ENCODE peak calls at places on chromosomes 2 and 18, in six cellular contexts. D, N, L, F, I and S are unnamed samples. For H3K9me3, the result is how much of the 10 kb centered on the place peaks cover.

GRCh38 chr2:152875832-152876669 is 157.6 kb downstream of the ARL6IP6 start:
- DNase-seq in D (no peak), N (no peak), L (no peak), F (peak), I (peak), S (no peak)

GRCh38 chr2:101697794-101698418 is 399 bp downstream of the MAP4K4 start:
- DNase-seq in D (peak), N (peak), L (no peak), F (no peak), I (no peak), S (no peak)

GRCh38 chr18:31230495-31230894 is 67.8 kb upstream of the DSC1 start:
- DNase-seq in D (no peak), N (no peak), L (no peak), F (peak), I (peak), S (no peak)

GRCh38 chr2:73451263-73451972 is 65.8 kb downstream of the ALMS1 start:
- DNase-seq in D (no peak), N (no peak), L (no peak), F (no peak), I (no peak), S (no peak)

GRCh38 chr2:148824190-148824589 is 50.8 kb upstream of the KIF5C start:
- DNase-seq in D (no peak), N (no peak), L (no peak), F (no peak), I (no peak), S (no peak)

GRCh38 chr2:205024822-205025518 is 479.7 kb downstream of the PARD3B start:
- DNase-seq in D (peak), N (no peak), L (peak), F (peak), I (peak), S (peak)

GRCh38 chr2:20012282-20013060 is at the start of gene MATN3:
- DNase-seq in D (peak), N (peak), L (no peak), F (no peak), I (no peak), S (no peak)

GRCh38 chr2:172256886-172257285 is 154.2 kb upstream of the DLX2 start:
- DNase-seq in D (peak), N (no peak), L (no peak), F (no peak), I (no peak), S (no peak)

GRCh38 chr18:13216092-13216582 is 2.4 kb upstream of the LDLRAD4 start:
- DNase-seq in D (peak), N (peak), L (peak), F (peak), I (no peak), S (peak)

GRCh38 chr2:25165992-25166618 is 2.3 kb downstream of the POMC start:
- DNase-seq in D (peak), N (peak), L (no peak), F (no peak), I (no peak), S (no peak)

GRCh38 chr18:13112982-13113381 is 105.6 kb upstream of the LDLRAD4 start:
- DNase-seq in D (peak), N (peak), L (peak), F (peak), I (no peak), S (no peak)

GRCh38 chr2:35463805-35464596 is 891.6 kb upstream of the CRIM1 start:
- DNase-seq in D (no peak), N (no peak), L (no peak), F (no peak), I (no peak), S (no peak)

GRCh38 chr2:95206086-95206485 is 1.2 kb upstream of the ZNF892 start:
- DNase-seq in D (no peak), N (no peak), L (no peak), F (no peak), I (no peak), S (no peak)

GRCh38 chr2:95204396-95204795 is 2.9 kb upstream of the ZNF892 start:
- DNase-seq in D (no peak), N (no peak), L (no peak), F (no peak), I (no peak), S (no peak)

GRCh38 chr2:95208101-95208500 is 780 bp downstream of the ZNF892 start:
- DNase-seq in D (no peak), N (no peak), L (no peak), F (peak), I (peak), S (no peak)

GRCh38 chr2:95203911-95204310 is 3.4 kb upstream of the ZNF892 start:
- DNase-seq in D (no peak), N (no peak), L (no peak), F (no peak), I (no peak), S (no peak)

GRCh38 chr2:95207111-95207961 is at the start of gene ZNF892:
- DNase-seq in D (peak), N (peak), L (peak), F (peak), I (peak), S (peak)
- TF ChIP-seq CTCF in D (peak), N (no peak), L (no peak), F (peak), I (peak), S (no peak)

DNA sequence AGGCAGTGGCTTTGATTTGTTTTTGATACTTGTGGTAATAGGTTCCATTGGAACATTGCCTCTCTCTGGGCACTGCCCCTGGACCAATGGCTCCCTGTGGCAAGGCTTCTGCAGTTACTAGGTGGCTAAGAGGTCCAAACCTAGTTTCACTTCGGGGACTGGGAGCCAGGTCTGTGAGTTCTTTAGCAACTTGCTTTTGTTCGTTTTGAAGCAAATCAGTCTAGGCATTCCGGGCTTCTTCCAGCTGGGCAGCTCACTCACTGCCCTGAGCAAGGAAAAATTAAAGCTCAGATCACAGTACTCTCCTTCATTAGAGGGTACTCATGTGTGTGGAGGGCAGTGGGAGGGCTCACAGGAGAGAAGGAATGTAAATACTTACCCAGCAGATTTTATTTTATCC is 80.2 kb downstream of the SPP2 start:
- DNase-seq in D (no peak), N (no peak), L (no peak), F (no peak), I (no peak), S (no peak)
- H3K9me3 ChIP-seq in D (under half), N (under half), L (under half), F (under half), I (under half), S (under half)

GRCh38 chr2:155708052-155708451 is 624.5 kb downstream of the NR4A2 start:
- DNase-seq in D (no peak), N (no peak), L (no peak), F (no peak), I (no peak), S (no peak)
- TF ChIP-seq CTCF in D (no peak), N (no peak), L (no peak), F (no peak), I (no peak), S (no peak)

GRCh38 chr2:125037135-125037653 is 1012.1 kb downstream of the CNTNAP5 start:
- DNase-seq in D (no peak), N (no peak), L (no peak), F (no peak), I (no peak), S (no peak)

GRCh38 chr2:125033871-125034270 is 1008.8 kb downstream of the CNTNAP5 start:
- DNase-seq in D (no peak), N (no peak), L (no peak), F (no peak), I (no peak), S (no peak)
- H3K9me3 ChIP-seq in D (under half), N (under half), L (under half), F (under half), I (under half), S (under half)